ENCODE peak calls at places on chromosomes 1 and 21, in six cellular contexts. J is HepG2, D is HCT116, H is H1, S is GM12878, R is K562. C is an unnamed sample.

GRCh38 chr1:221839321-221839720 is 97.4 kb upstream of the DUSP10 start:
- DNase-seq in J (no peak), R (no peak), D (no peak), H (no peak), S (peak; percentile 44), C (no peak)

GRCh38 chr1:47763456-47764171 is 233.6 kb downstream of the TRABD2B start:
- DNase-seq in D (no peak), R (no peak), H (no peak), J (no peak), S (no peak), C (no peak)

GRCh38 chr1:221074325-221074724 is 195.1 kb downstream of the HLX start:
- DNase-seq in R (no peak), D (no peak), J (no peak), S (no peak), H (no peak), C (no peak)

GRCh38 chr1:217133958-217134856 is 411.0 kb upstream of the ESRRG start:
- DNase-seq in D (no peak), J (no peak), H (peak; percentile 63), S (no peak), R (no peak), C (no peak)

GRCh38 chr1:917076-917459 is 6.7 kb upstream of the SAMD11 start:
- DNase-seq in R (no peak), D (no peak), J (no peak), S (no peak), H (no peak), C (no peak)

GRCh38 chr1:232805269-232806070 is at the start of gene MAP10:
- DNase-seq in H (peak; percentile 87), D (no peak), S (peak; percentile 51), J (no peak), R (peak; percentile 39), C (peak; percentile 77)

GRCh38 chr1:78664763-78665162 is 15.1 kb downstream of the IFI44 start:
- DNase-seq in J (no peak), D (no peak), S (no peak), R (no peak), H (no peak), C (no peak)

GRCh38 chr21:44637018-44637850 is at the start of gene KRTAP10-10:
- DNase-seq in D (no peak), S (no peak), R (no peak), J (no peak), H (no peak), C (no peak)

GRCh38 chr1:53393325-53393792 is 65.5 kb upstream of the LRP8 start:
- DNase-seq in R (peak; percentile 86), H (peak; percentile 97), D (peak; percentile 59), J (peak; percentile 43), S (no peak), C (peak; percentile 64)

GRCh38 chr1:95368178-95368577 is 134.2 kb downstream of the RWDD3 start:
- DNase-seq in J (no peak), R (no peak), H (no peak), D (no peak), S (no peak), C (no peak)

GRCh38 chr1:211492511-211493132 is 660 bp upstream of the RD3 start:
- DNase-seq in R (no peak), H (no peak), J (no peak), S (no peak), D (no peak), C (no peak)

GRCh38 chr21:36169465-36170128 is 13.0 kb downstream of the DOP1B start:
- DNase-seq in S (no peak), H (no peak), J (no peak), D (no peak), R (no peak), C (no peak)

GRCh38 chr1:98147280-98147679 is 226.4 kb upstream of the DPYD start:
- DNase-seq in D (no peak), R (no peak), S (no peak), J (no peak), H (no peak), C (no peak)

GRCh38 chr21:31262728-31263127 is 81.3 kb downstream of the TIAM1 start:
- DNase-seq in J (no peak), S (no peak), H (no peak), R (no peak), D (no peak), C (no peak)

GRCh38 chr1:200979574-200980451 is 43.7 kb downstream of the KIF21B start:
- DNase-seq in H (peak; percentile 95), R (peak; percentile 95), D (peak; percentile 12), S (no peak), J (peak; percentile 24), C (peak; percentile 4)

GRCh38 chr1:203695116-203695515 is 68.5 kb downstream of the ATP2B4 start:
- DNase-seq in S (no peak), D (no peak), R (no peak), H (no peak), J (no peak), C (no peak)

GRCh38 chr1:2145946-2146835 is 48.4 kb downstream of the FAAP20 start:
- DNase-seq in S (no peak), H (no peak), D (no peak), J (no peak), R (no peak), C (no peak)

GRCh38 chr1:204154525-204155255 is 2.8 kb upstream of the ETNK2 start:
- DNase-seq in D (no peak), H (no peak), J (no peak), S (no peak), R (no peak), C (no peak)

GRCh38 chr1:166960871-166961474 is 14.4 kb downstream of the ILDR2 start:
- DNase-seq in S (no peak), D (no peak), J (no peak), H (no peak), R (no peak), C (no peak)

GRCh38 chr1:67393240-67393639 is 37.0 kb downstream of the SERBP1 start:
- DNase-seq in H (no peak), S (no peak), D (no peak), R (no peak), J (no peak), C (no peak)

GRCh38 chr1:110209715-110210603 is at the start of gene KCNC4:
- DNase-seq in J (peak; percentile 53), S (peak; percentile 65), D (peak; percentile 56), H (peak; percentile 85), R (peak; percentile 95), C (peak; percentile 81)
- TF ChIP-seq POLR2A in J (no peak), S (no peak), D (no peak), H (peak; percentile 38), R (no peak), C (no peak)

GRCh38 chr1:192811594-192812239 is 2.9 kb downstream of the RGS2 start:
- DNase-seq in H (no peak), S (no peak), R (no peak), J (no peak), D (no peak), C (peak; percentile 24)

GRCh38 chr1:192812420-192813209 is 3.8 kb downstream of the RGS2 start:
- DNase-seq in H (no peak), R (no peak), D (no peak), J (no peak), S (no peak), C (no peak)

GRCh38 chr1:192809286-192810252 is 730 bp downstream of the RGS2 start:
- DNase-seq in H (no peak), S (no peak), D (no peak), J (no peak), R (peak; percentile 18), C (peak; percentile 68)

GRCh38 chr1:192808588-192809285 is at the start of gene RGS2:
- DNase-seq in J (peak; percentile 66), S (peak; percentile 36), H (peak; percentile 85), R (peak; percentile 98), D (peak; percentile 77), C (peak; percentile 95)

GRCh38 chr1:192810253-192810880 is 1.5 kb downstream of the RGS2 start:
- DNase-seq in J (no peak), S (no peak), D (no peak), H (no peak), R (no peak), C (peak; percentile 47)
- H3K9ac ChIP-seq in J (no peak overlapping the region), S (no peak overlapping the region), D (no peak overlapping the region), H (no peak overlapping the region), R (no peak overlapping the region), C (peak overlapping the region; percentile 36)

GRCh38 chr1:92755541-92756351 is 29.2 kb downstream of the EVI5 start:
- DNase-seq in J (no peak), S (no peak), R (no peak), H (no peak), D (no peak), C (no peak)
- TF ChIP-seq MAX in J (no peak), S (no peak), R (no peak), H (no peak), D (no peak), C (no peak)

GRCh38 chr1:42267904-42268303 is 67.1 kb downstream of the FOXJ3 start:
- DNase-seq in H (no peak), J (no peak), S (no peak), R (no peak), D (no peak), C (no peak)

GRCh38 chr1:42272920-42273319 is 62.1 kb downstream of the FOXJ3 start:
- DNase-seq in R (no peak), D (no peak), H (no peak), J (no peak), S (no peak), C (no peak)
- TF ChIP-seq POLR2A in R (no peak), D (no peak), H (no peak), J (no peak), S (no peak), C (no peak)